ENCODE peak calls at places on chromosome X, in nine cellular contexts. E, U, D, K, C, H, R, S and G are unnamed samples.

GRCh38 chrX:140701480-140701879 is 8.1 kb upstream of the LINC00632 start:
- DNase-seq in D (peak), H (no peak), U (peak), E (no peak), K (no peak), S (no peak), R (peak), C (no peak), G (peak)

GRCh38 chrX:45233541-45233940 is 32.9 kb upstream of the DIPK2B start:
- DNase-seq in D (peak), U (no peak), K (no peak), R (no peak), S (no peak), C (no peak), H (no peak), E (no peak), G (peak)

GRCh38 chrX:118495958-118496762 is 545 bp downstream of the DOCK11 start:
- DNase-seq in R (no peak), U (peak), E (peak), S (peak), C (peak), D (peak), H (peak), K (peak), G (no peak)

GRCh38 chrX:40468033-40468979 is 112.5 kb upstream of the ATP6AP2 start:
- DNase-seq in S (peak), C (peak), D (peak), H (peak), U (peak), R (peak), K (peak), E (no peak), G (peak)

GRCh38 chrX:68746988-68747387 is 81.8 kb upstream of the EFNB1 start:
- DNase-seq in E (no peak), K (no peak), R (no peak), H (no peak), C (no peak), D (no peak), U (no peak), S (no peak), G (no peak)

GRCh38 chrX:110806145-110806544 is 10.5 kb upstream of the CHRDL1 start:
- DNase-seq in R (no peak), C (no peak), K (no peak), E (no peak), U (no peak), S (no peak), D (peak), H (no peak), G (peak)

GRCh38 chrX:40151211-40152172 is 53.7 kb upstream of the BCOR start:
- DNase-seq in C (no peak), K (no peak), E (no peak), U (no peak), H (no peak), D (no peak), R (no peak), S (peak), G (no peak)

GRCh38 chrX:102599950-102600579 is 750 bp downstream of the ARMCX5 start:
- DNase-seq in C (no peak), R (peak), H (no peak), D (peak), S (no peak), K (no peak), E (no peak), U (no peak), G (peak)

GRCh38 chrX:39613997-39614679 is 483.6 kb downstream of the BCOR start:
- DNase-seq in E (no peak), D (no peak), R (no peak), K (peak), U (no peak), C (no peak), H (no peak), S (peak), G (no peak)

GRCh38 chrX:4314586-4314985 is 601.1 kb upstream of the PRKX start:
- DNase-seq in K (no peak), H (no peak), D (no peak), C (no peak), U (no peak), R (no peak), E (no peak), S (no peak), G (no peak)

GRCh38 chrX:144275403-144275802 is 391.5 kb downstream of the UBE2NL start:
- DNase-seq in S (no peak), H (no peak), U (no peak), R (no peak), D (peak), E (no peak), C (no peak), K (no peak), G (no peak)

GRCh38 chrX:28590394-28590793 is 3.1 kb downstream of the IL1RAPL1 start:
- DNase-seq in U (no peak), D (no peak), E (no peak), R (no peak), K (no peak), C (no peak), S (no peak), H (no peak), G (no peak)

DNA sequence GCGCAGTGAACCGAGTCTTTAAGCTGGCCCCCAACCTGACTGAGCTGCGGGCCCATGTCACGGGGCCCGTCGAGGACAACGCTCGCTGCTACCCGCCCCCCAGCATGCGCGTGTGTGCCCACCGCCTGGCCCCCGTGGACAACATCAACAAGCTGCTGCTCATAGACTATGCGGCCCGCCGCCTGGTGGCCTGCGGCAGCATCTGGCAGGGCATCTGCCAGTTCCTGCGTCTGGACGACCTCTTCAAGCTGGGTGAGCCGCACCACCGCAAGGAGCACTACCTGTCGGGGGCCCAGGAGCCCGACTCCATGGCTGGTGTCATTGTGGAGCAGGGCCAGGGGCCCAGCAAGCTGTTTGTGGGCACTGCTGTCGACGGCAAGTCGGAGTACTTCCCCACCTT is 2.2 kb downstream of the PLXNA3 start:
- DNase-seq in C (no peak), E (no peak), S (no peak), R (no peak), K (no peak), U (no peak), D (no peak), H (no peak), G (no peak)
- H3K4me3 ChIP-seq in C (no peak), E (peak), S (no peak), R (peak), K (no peak), U (no peak), D (no peak), H (no peak), G (peak)

GRCh38 chrX:52923781-52924241 is 26.7 kb downstream of the FAM156B start:
- DNase-seq in H (peak), C (peak), U (no peak), D (peak), R (peak), K (peak), S (no peak), E (peak), G (peak)
- H3K4me3 ChIP-seq in H (peak), C (peak), U (no peak), D (no peak), R (no peak), K (peak), S (no peak), E (no peak), G (no peak)

GRCh38 chrX:77779695-77780094 is 6.3 kb downstream of the ATRX start:
- DNase-seq in K (no peak), H (no peak), C (no peak), S (no peak), D (no peak), U (no peak), E (no peak), R (no peak), G (no peak)
- H3K4me3 ChIP-seq in K (no peak), H (no peak), C (no peak), S (no peak), D (no peak), U (no peak), E (no peak), R (no peak), G (no peak)

GRCh38 chrX:115408736-115409390 is 119.3 kb downstream of the LUZP4 start:
- DNase-seq in S (no peak), D (no peak), H (no peak), C (no peak), R (peak), U (no peak), K (no peak), E (no peak), G (peak)

GRCh38 chrX:115413246-115413878 is 123.8 kb downstream of the LUZP4 start:
- DNase-seq in K (no peak), E (no peak), U (no peak), R (peak), S (no peak), H (no peak), D (no peak), C (no peak), G (no peak)

GRCh38 chrX:115409551-115409950 is 120.0 kb downstream of the LUZP4 start:
- DNase-seq in E (no peak), R (no peak), D (no peak), K (no peak), C (no peak), S (no peak), U (no peak), H (no peak), G (no peak)

DNA sequence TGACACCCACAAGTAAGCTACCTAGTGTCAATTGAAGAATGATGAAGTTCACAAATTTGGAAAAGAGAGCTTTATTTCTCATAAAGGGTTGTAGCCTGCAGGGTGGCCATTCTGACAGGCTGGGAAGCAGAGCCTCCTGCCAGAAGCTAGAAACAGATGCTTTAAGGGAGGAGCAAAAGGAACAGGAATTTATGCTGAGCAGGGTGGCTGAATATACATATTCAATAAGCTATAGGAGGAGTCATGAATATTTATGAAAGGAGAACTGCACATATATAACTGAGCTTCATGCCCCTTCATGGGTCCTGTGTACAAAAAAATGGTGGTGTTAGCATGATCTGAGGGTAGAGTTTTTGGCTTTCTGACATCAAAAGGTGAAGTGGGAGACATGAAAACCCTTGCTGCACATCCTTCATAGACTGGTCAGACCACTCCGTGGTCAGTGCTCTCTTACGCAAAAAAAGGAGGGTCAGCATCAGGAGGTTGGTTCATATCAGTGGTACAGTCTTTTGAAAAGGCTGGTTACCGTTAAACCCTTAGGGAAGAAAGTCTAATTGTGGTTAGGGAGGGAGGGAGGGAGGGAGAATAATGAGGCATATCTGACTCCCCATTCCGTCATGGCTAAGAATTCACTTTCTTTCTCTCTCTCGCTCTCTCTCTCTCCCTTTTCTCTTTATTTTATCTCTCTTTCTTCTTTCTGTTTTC is 121.4 kb downstream of the LUZP4 start:
- DNase-seq in C (no peak), U (no peak), R (no peak), D (no peak), E (no peak), H (no peak), K (no peak), S (no peak), G (no peak)
- H3K4me3 ChIP-seq in C (no peak), U (no peak), R (no peak), D (no peak), E (no peak), H (no peak), K (no peak), S (no peak), G (no peak)

GRCh38 chrX:22192419-22193086 is 80.2 kb upstream of the CBLL2 start:
- DNase-seq in D (peak), U (peak), H (peak), C (peak), R (peak), K (peak), S (peak), E (no peak), G (peak)

GRCh38 chrX:22196151-22196550 is 76.6 kb upstream of the CBLL2 start:
- DNase-seq in R (no peak), E (no peak), C (no peak), D (no peak), H (no peak), S (no peak), K (no peak), U (no peak), G (peak)

GRCh38 chrX:22194207-22194606 is 78.5 kb upstream of the CBLL2 start:
- DNase-seq in R (no peak), C (no peak), H (no peak), D (no peak), S (no peak), E (no peak), K (no peak), U (no peak), G (no peak)
- H3K4me3 ChIP-seq in R (no peak), C (no peak), H (no peak), D (no peak), S (no peak), E (no peak), K (no peak), U (no peak), G (no peak)

DNA sequence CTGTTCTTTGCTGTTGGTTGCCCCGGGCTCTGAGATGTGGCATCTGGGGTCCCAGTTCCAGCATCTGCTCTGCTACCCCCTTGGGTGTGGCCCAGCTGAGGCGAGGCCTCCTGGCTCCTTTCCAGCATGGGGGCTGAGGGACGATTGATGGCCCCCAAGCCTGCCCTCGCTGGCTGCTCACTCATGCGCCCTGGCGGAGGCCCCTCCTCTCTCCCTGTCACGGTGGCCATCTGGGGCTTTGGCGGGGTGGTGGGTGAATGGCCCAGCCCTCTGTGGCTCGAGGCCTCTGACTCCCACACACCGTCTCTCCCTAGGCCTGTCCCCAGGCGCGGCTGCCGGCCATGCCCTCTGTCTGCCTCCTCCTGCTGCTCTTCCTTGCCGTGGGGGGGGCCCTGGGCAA is 1.8 kb downstream of the PLXNA3 start:
- DNase-seq in S (no peak), D (no peak), K (no peak), U (no peak), E (no peak), C (no peak), H (no peak), R (no peak), G (no peak)
- H3K4me3 ChIP-seq in S (no peak), D (peak), K (no peak), U (no peak), E (peak), C (peak), H (no peak), R (peak), G (peak)

DNA sequence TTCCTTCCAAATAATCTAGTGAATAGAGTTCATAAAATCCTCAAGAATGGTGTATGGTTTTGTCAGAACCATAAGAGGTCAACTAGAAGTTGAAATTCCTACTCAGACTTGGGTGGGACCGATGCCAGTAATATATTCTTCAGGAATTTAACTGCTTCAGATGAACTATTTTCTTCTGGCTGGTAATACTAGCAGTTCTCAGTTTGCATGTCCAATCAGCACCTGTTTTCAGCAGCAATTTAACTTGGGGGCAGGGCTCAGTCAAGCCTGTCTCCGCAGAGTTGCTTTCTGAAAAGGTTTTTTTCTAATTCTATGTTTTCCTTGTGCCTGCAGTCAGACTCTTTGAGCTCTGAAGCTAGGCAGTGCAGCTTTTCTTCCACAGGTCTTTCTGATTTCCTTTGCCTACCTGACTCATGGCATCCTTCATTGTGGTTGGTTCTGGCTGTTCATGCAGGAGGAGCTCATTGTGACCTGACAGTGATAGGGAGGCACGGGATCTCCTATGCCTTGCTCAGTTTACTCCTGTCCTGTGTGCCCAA is 17.3 kb upstream of the FMR1 start:
- DNase-seq in E (no peak), K (no peak), S (no peak), D (peak), U (no peak), R (no peak), C (no peak), H (no peak), G (peak)
- H3K4me3 ChIP-seq in E (no peak), K (no peak), S (no peak), D (no peak), U (no peak), R (no peak), C (no peak), H (no peak), G (no peak)

GRCh38 chrX:113399501-113400192 is 559.0 kb upstream of the AMOT start:
- DNase-seq in D (peak), C (no peak), E (no peak), U (no peak), H (no peak), S (no peak), R (no peak), K (no peak), G (peak)

GRCh38 chrX:113400193-113400704 is 559.6 kb upstream of the AMOT start:
- DNase-seq in R (no peak), E (no peak), U (no peak), H (no peak), C (no peak), K (no peak), D (peak), S (no peak), G (peak)
- H3K4me3 ChIP-seq in R (no peak), E (no peak), U (no peak), H (no peak), C (no peak), K (no peak), D (no peak), S (no peak), G (no peak)

GRCh38 chrX:48677456-48678030 is 6.1 kb upstream of the WAS start:
- DNase-seq in C (no peak), S (no peak), K (no peak), U (no peak), E (no peak), H (no peak), R (no peak), D (no peak), G (no peak)

GRCh38 chrX:48681539-48682183 is 1.9 kb upstream of the WAS start:
- DNase-seq in S (no peak), E (no peak), U (no peak), K (no peak), C (no peak), D (no peak), R (no peak), H (no peak), G (no peak)

GRCh38 chrX:48676106-48676892 is 7.3 kb upstream of the WAS start:
- DNase-seq in U (peak), K (peak), D (peak), H (peak), S (peak), C (peak), R (peak), E (peak), G (peak)

DNA sequence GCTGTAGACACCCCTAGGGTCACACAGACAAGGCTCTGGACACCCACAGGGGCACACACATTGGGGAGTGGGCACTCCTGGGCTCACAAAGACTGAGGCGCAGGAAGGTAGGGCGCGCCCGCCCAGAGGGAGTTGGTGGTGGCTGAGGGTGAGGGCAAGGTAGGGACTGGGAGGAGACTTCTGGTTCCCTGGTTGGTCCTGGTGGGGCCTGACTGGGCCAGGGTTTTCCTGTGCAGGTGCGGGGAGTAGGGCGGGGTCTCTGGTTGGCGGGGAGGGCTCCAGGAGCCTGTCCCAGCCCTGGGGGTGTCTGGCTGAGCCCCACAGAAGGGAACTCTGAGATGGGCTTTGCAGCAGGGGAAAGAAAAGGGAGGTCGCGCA is 6.7 kb upstream of the WAS start:
- DNase-seq in K (no peak), R (no peak), S (no peak), D (peak), H (peak), U (peak), E (no peak), C (no peak), G (no peak)
- H3K4me3 ChIP-seq in K (peak), R (peak), S (peak), D (peak), H (peak), U (peak), E (peak), C (peak), G (peak)